ENCODE peak calls at places on chromosome 1, in seven cellular contexts. One of them, this sample, is unnamed.

GRCh38 chr1:214028999-214029406 is 41.2 kb downstream of the PROX1 start:
- DNase-seq in stimulated activated CD4-positive, alpha-beta T cell treated with anti-CD3 and anti-CD28 coated beads, Interleukin-15, amount 100 ng/mL, for 24 hours: no peak
- DNase-seq in astrocyte of the hippocampus: no peak
- DNase-seq in activated CD4-positive, CD25-positive, alpha-beta regulatory T cell: no peak
- DNase-seq in NCI-H1417 treated with DMSO at 0.1 percent for 48 hours: no peak
- DNase-seq in T-helper 9 cell: no peak
- DNase-seq in PC-9: no peak
- DNase-seq in this sample: no peak

GRCh38 chr1:203291201-203292096 is 13.9 kb upstream of the BTG2 start:
- DNase-seq in NCI-H1417 treated with DMSO at 0.1 percent for 48 hours: no peak
- DNase-seq in T-helper 9 cell: no peak
- DNase-seq in stimulated activated CD4-positive, alpha-beta T cell treated with anti-CD3 and anti-CD28 coated beads, Interleukin-15, amount 100 ng/mL, for 24 hours: no peak
- DNase-seq in astrocyte of the hippocampus: no peak
- DNase-seq in PC-9: no peak
- DNase-seq in activated CD4-positive, CD25-positive, alpha-beta regulatory T cell: no peak
- DNase-seq in this sample: no peak

GRCh38 chr1:107277022-107277421 is 136.2 kb downstream of the NTNG1 start:
- DNase-seq in stimulated activated CD4-positive, alpha-beta T cell treated with anti-CD3 and anti-CD28 coated beads, Interleukin-15, amount 100 ng/mL, for 24 hours: peak
- DNase-seq in astrocyte of the hippocampus: peak
- DNase-seq in T-helper 9 cell: no peak
- DNase-seq in activated CD4-positive, CD25-positive, alpha-beta regulatory T cell: no peak
- DNase-seq in PC-9: no peak
- DNase-seq in NCI-H1417 treated with DMSO at 0.1 percent for 48 hours: no peak
- DNase-seq in this sample: no peak

GRCh38 chr1:183633676-183634343 is 1.8 kb downstream of the ARPC5 start:
- DNase-seq in activated CD4-positive, CD25-positive, alpha-beta regulatory T cell: no peak
- DNase-seq in NCI-H1417 treated with DMSO at 0.1 percent for 48 hours: no peak
- DNase-seq in astrocyte of the hippocampus: peak
- DNase-seq in stimulated activated CD4-positive, alpha-beta T cell treated with anti-CD3 and anti-CD28 coated beads, Interleukin-15, amount 100 ng/mL, for 24 hours: peak
- DNase-seq in T-helper 9 cell: no peak
- DNase-seq in PC-9: peak
- DNase-seq in this sample: no peak

GRCh38 chr1:46535063-46535462 is 16.4 kb downstream of the KNCN start:
- DNase-seq in NCI-H1417 treated with DMSO at 0.1 percent for 48 hours: no peak
- DNase-seq in activated CD4-positive, CD25-positive, alpha-beta regulatory T cell: no peak
- DNase-seq in astrocyte of the hippocampus: no peak
- DNase-seq in stimulated activated CD4-positive, alpha-beta T cell treated with anti-CD3 and anti-CD28 coated beads, Interleukin-15, amount 100 ng/mL, for 24 hours: peak
- DNase-seq in T-helper 9 cell: no peak
- DNase-seq in PC-9: peak
- DNase-seq in this sample: no peak

GRCh38 chr1:27380766-27381733 is 2.1 kb downstream of the CD164L2 start:
- DNase-seq in activated CD4-positive, CD25-positive, alpha-beta regulatory T cell: no peak
- DNase-seq in PC-9: no peak
- DNase-seq in T-helper 9 cell: no peak
- DNase-seq in NCI-H1417 treated with DMSO at 0.1 percent for 48 hours: no peak
- DNase-seq in astrocyte of the hippocampus: no peak
- DNase-seq in stimulated activated CD4-positive, alpha-beta T cell treated with anti-CD3 and anti-CD28 coated beads, Interleukin-15, amount 100 ng/mL, for 24 hours: no peak
- DNase-seq in this sample: no peak

GRCh38 chr1:212158912-212159796 is 123.6 kb downstream of the DTL start:
- DNase-seq in astrocyte of the hippocampus: no peak
- DNase-seq in PC-9: no peak
- DNase-seq in NCI-H1417 treated with DMSO at 0.1 percent for 48 hours: no peak
- DNase-seq in stimulated activated CD4-positive, alpha-beta T cell treated with anti-CD3 and anti-CD28 coated beads, Interleukin-15, amount 100 ng/mL, for 24 hours: no peak
- DNase-seq in T-helper 9 cell: no peak
- DNase-seq in activated CD4-positive, CD25-positive, alpha-beta regulatory T cell: no peak
- DNase-seq in this sample: no peak

GRCh38 chr1:10659218-10659617 is 137.2 kb downstream of the CASZ1 start:
- DNase-seq in astrocyte of the hippocampus: no peak
- DNase-seq in NCI-H1417 treated with DMSO at 0.1 percent for 48 hours: no peak
- DNase-seq in stimulated activated CD4-positive, alpha-beta T cell treated with anti-CD3 and anti-CD28 coated beads, Interleukin-15, amount 100 ng/mL, for 24 hours: no peak
- DNase-seq in activated CD4-positive, CD25-positive, alpha-beta regulatory T cell: no peak
- DNase-seq in PC-9: no peak
- DNase-seq in T-helper 9 cell: no peak
- DNase-seq in this sample: no peak

GRCh38 chr1:116988248-116988647 is 13.3 kb upstream of the CD101 start:
- DNase-seq in astrocyte of the hippocampus: peak
- DNase-seq in PC-9: no peak
- DNase-seq in T-helper 9 cell: no peak
- DNase-seq in activated CD4-positive, CD25-positive, alpha-beta regulatory T cell: no peak
- DNase-seq in stimulated activated CD4-positive, alpha-beta T cell treated with anti-CD3 and anti-CD28 coated beads, Interleukin-15, amount 100 ng/mL, for 24 hours: no peak
- DNase-seq in NCI-H1417 treated with DMSO at 0.1 percent for 48 hours: no peak
- DNase-seq in this sample: no peak

GRCh38 chr1:17251699-17252376 is 2.9 kb downstream of the PADI3 start:
- DNase-seq in PC-9: peak
- DNase-seq in astrocyte of the hippocampus: peak
- DNase-seq in activated CD4-positive, CD25-positive, alpha-beta regulatory T cell: no peak
- DNase-seq in stimulated activated CD4-positive, alpha-beta T cell treated with anti-CD3 and anti-CD28 coated beads, Interleukin-15, amount 100 ng/mL, for 24 hours: no peak
- DNase-seq in NCI-H1417 treated with DMSO at 0.1 percent for 48 hours: no peak
- DNase-seq in T-helper 9 cell: no peak
- DNase-seq in this sample: no peak

GRCh38 chr1:18486195-18486594 is 5.5 kb downstream of the KLHDC7A start:
- DNase-seq in T-helper 9 cell: no peak
- DNase-seq in PC-9: no peak
- DNase-seq in astrocyte of the hippocampus: no peak
- DNase-seq in NCI-H1417 treated with DMSO at 0.1 percent for 48 hours: no peak
- DNase-seq in stimulated activated CD4-positive, alpha-beta T cell treated with anti-CD3 and anti-CD28 coated beads, Interleukin-15, amount 100 ng/mL, for 24 hours: no peak
- DNase-seq in activated CD4-positive, CD25-positive, alpha-beta regulatory T cell: no peak
- DNase-seq in this sample: no peak

This sample was measured in heart left ventricle.